ENCODE peak calls at places on chromosomes 7 and 10, in seven cellular contexts. D, B, E, R, S, N and I are unnamed samples. For H3K4me1, the result is how much of the 10 kb centered on the place peaks cover.

GRCh38 chr10:33233635-33234034 is 100.8 kb downstream of the NRP1 start:
- DNase-seq in D (no peak), S (no peak), R (no peak), N (no peak), E (no peak), B (peak), I (no peak)

GRCh38 chr10:116912162-116912561 is 62.9 kb downstream of the ENO4 start:
- DNase-seq in R (no peak), D (no peak), S (no peak), E (no peak), N (no peak), B (no peak), I (no peak)

GRCh38 chr10:71260622-71261325 is 48.4 kb downstream of the UNC5B start:
- DNase-seq in E (no peak), B (peak), S (no peak), D (peak), R (no peak), N (peak), I (no peak)

GRCh38 chr7:129438839-129439640 is 4.8 kb downstream of the STRIP2 start:
- DNase-seq in N (no peak), R (no peak), B (peak), E (no peak), D (peak), S (no peak), I (no peak)

GRCh38 chr10:114519756-114520288 is 115.5 kb upstream of the AFAP1L2 start:
- DNase-seq in N (no peak), S (no peak), D (no peak), B (no peak), E (no peak), R (no peak), I (no peak)

GRCh38 chr7:94997547-94997946 is 90.2 kb downstream of the PPP1R9A start:
- DNase-seq in N (no peak), E (no peak), D (no peak), B (no peak), S (no peak), R (no peak), I (no peak)

GRCh38 chr10:114374141-114374791 is 30.0 kb downstream of the AFAP1L2 start:
- DNase-seq in B (peak), S (no peak), R (no peak), D (peak), N (peak), E (peak), I (no peak)

GRCh38 chr7:101243786-101244384 is 996 bp downstream of the FIS1 start:
- DNase-seq in B (peak), E (no peak), D (no peak), R (no peak), N (no peak), S (no peak), I (no peak)

GRCh38 chr7:134289423-134289822 is 27.3 kb downstream of the SLC35B4 start:
- DNase-seq in E (no peak), B (no peak), R (no peak), N (no peak), S (no peak), D (no peak), I (no peak)

GRCh38 chr10:51010977-51011376 is 63.3 kb upstream of the PRKG1 start:
- DNase-seq in N (no peak), D (peak), B (peak), S (peak), E (no peak), R (no peak), I (no peak)

GRCh38 chr10:101467286-101467770 is 113.4 kb downstream of the BTRC start:
- DNase-seq in D (peak), B (peak), S (peak), R (no peak), N (no peak), E (peak), I (no peak)

GRCh38 chr7:15829689-15830088 is 143.2 kb upstream of the MEOX2 start:
- DNase-seq in E (no peak), N (peak), D (no peak), B (peak), S (no peak), R (no peak), I (no peak)

GRCh38 chr7:90446137-90446899 is 23.1 kb upstream of the PTTG1IP2 start:
- DNase-seq in R (no peak), E (no peak), B (peak), S (no peak), N (no peak), D (no peak), I (no peak)

GRCh38 chr7:79528421-79528820 is 75.0 kb upstream of the MAGI2 start:
- DNase-seq in D (no peak), R (no peak), N (no peak), E (no peak), B (no peak), S (no peak), I (no peak)

GRCh38 chr10:80176526-80176925 is 28.8 kb downstream of the ANXA11 start:
- DNase-seq in D (no peak), E (no peak), R (no peak), N (no peak), B (no peak), S (no peak), I (no peak)

GRCh38 chr10:127976286-127976685 is 69.4 kb downstream of the PTPRE start:
- DNase-seq in D (no peak), N (no peak), R (no peak), B (peak), E (no peak), S (no peak), I (no peak)

GRCh38 chr10:23121135-23121534 is 25.8 kb downstream of the MSRB2 start:
- DNase-seq in B (no peak), R (no peak), N (no peak), S (no peak), D (no peak), E (no peak), I (no peak)

GRCh38 chr10:77602231-77602912 is 35.2 kb downstream of the KCNMA1 start:
- DNase-seq in B (no peak), R (no peak), N (no peak), D (no peak), S (no peak), E (no peak), I (no peak)

GRCh38 chr7:23449941-23450340 is 20.4 kb downstream of the IGF2BP3 start:
- DNase-seq in N (no peak), D (no peak), B (no peak), S (no peak), E (no peak), R (no peak), I (no peak)

GRCh38 chr10:18164093-18164492 is 23.9 kb downstream of the CACNB2 start:
- DNase-seq in E (no peak), R (no peak), S (no peak), N (no peak), B (peak), D (no peak), I (no peak)

DNA sequence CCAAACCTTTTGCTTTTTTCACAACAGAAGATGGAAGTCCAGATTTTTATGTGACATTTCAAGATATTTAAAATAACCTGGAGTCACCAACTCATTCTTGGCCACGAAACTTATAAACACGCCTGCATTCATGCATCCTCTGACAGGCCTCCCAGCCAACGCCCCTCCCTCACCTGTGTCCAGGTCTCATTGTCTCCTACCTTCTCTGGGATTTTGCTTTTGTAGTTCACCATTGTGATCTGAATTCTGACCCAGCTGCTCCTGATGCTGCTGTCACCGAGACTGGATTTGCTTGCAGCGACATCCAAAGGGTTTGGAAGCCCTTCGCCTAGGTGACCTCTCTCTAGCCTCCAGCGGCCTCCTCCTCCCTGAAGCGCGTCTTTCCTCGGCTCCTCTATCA is 10.8 kb downstream of the ZNF467 start:
- DNase-seq in E (no peak), D (no peak), N (no peak), B (no peak), S (no peak), R (no peak), I (no peak)
- H3K27ac ChIP-seq in E (no peak), D (no peak), N (no peak), B (no peak), S (no peak), R (no peak), I (no peak)

GRCh38 chr10:72685264-72685921 is 6.5 kb upstream of the MCU start:
- DNase-seq in D (no peak), E (no peak), N (no peak), B (no peak), S (no peak), R (no peak), I (no peak)
- H3K4me1 ChIP-seq in D (under half), E (under half), N (under half), B (under half), S (under half), R (under half), I (under half)

GRCh38 chr7:149713731-149714068 is 59.7 kb downstream of the ZNF467 start:
- DNase-seq in E (no peak), S (no peak), N (no peak), D (no peak), R (no peak), B (no peak), I (no peak)
- H3K4me3 ChIP-seq in E (no peak), S (no peak), N (no peak), D (no peak), R (peak), B (no peak), I (peak)

DNA sequence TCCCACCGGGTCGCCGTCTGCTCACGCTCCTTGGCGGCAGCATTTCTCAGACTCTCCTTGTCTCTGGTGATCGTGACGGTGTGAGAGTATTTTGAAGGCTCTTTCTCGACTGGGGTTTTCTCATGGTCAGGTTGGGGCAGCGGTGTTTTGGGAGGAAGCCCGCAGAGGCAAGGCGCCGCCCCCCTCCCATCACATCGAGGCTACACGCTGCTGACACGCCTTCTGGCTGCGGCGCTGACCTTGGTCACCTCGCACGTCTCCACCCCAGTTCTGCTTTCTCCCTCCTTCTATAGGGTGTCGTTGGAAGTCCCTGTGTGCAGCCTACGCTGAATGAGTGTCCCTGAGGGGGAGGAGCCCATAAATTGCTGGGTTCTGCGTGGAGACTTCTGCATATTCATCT is 55.2 kb downstream of the GLRX3 start:
- DNase-seq in R (no peak), N (no peak), B (no peak), D (no peak), E (no peak), S (no peak), I (no peak)
- H3K27ac ChIP-seq in R (no peak), N (no peak), B (no peak), D (no peak), E (no peak), S (no peak), I (no peak)

DNA sequence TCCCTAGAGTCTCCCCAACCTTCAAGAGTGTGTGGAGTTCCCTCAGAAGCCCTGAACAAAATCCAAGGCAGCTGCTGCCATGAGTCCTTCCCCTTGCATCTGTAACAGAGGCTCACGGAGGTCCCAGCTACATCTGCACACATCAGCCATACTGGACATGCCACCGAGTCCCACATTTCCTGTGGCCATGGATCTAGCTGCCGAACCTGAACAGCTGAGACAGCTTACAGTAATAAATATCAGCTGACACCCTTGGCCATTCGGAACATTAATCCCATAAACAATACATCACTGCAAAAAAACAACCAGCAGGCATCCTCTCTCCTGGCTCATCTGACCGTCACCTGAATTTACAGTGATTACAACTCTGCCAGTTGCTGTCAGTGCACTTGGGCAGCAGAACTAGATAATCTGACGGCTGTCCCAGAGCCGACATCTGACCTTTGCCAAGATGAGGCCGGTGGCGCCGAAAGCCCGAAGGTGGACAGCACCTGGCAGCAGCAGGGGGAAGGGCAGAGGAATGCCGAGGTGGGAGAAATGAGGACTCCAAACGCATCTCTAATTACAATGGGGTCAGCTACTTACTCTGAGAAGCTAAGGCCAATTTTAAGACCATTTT is 33.6 kb downstream of the TRIM8 start:
- DNase-seq in D (no peak), R (no peak), S (no peak), B (no peak), E (no peak), N (no peak), I (no peak)
- H3K4me1 ChIP-seq in D (half or more), R (under half), S (under half), B (half or more), E (under half), N (half or more), I (under half)

GRCh38 chr7:31336202-31337035 is 4.1 kb downstream of the NEUROD6 start:
- DNase-seq in R (no peak), N (no peak), S (no peak), E (no peak), B (no peak), D (peak), I (no peak)
- H3K4me3 ChIP-seq in R (peak), N (no peak), S (no peak), E (no peak), B (peak), D (no peak), I (no peak)

GRCh38 chr7:73308665-73309214 is at the start of gene NSUN5:
- DNase-seq in E (peak), N (peak), R (peak), B (peak), S (peak), D (peak), I (peak)
- H3K27ac ChIP-seq in E (peak), N (peak), R (peak), B (peak), S (peak), D (peak), I (peak)

GRCh38 chr7:17304926-17305325 is 6.5 kb downstream of the AHR start:
- DNase-seq in E (no peak), S (peak), R (no peak), D (peak), N (no peak), B (peak), I (no peak)

GRCh38 chr7:17307033-17307432 is 8.6 kb downstream of the AHR start:
- DNase-seq in D (no peak), N (no peak), R (no peak), S (no peak), B (peak), E (peak), I (no peak)

GRCh38 chr7:17307969-17308648 is 9.7 kb downstream of the AHR start:
- DNase-seq in N (no peak), R (no peak), D (no peak), E (no peak), S (no peak), B (no peak), I (no peak)

GRCh38 chr7:17305387-17306171 is 7.1 kb downstream of the AHR start:
- DNase-seq in B (no peak), R (no peak), N (no peak), D (no peak), S (no peak), E (no peak), I (no peak)

DNA sequence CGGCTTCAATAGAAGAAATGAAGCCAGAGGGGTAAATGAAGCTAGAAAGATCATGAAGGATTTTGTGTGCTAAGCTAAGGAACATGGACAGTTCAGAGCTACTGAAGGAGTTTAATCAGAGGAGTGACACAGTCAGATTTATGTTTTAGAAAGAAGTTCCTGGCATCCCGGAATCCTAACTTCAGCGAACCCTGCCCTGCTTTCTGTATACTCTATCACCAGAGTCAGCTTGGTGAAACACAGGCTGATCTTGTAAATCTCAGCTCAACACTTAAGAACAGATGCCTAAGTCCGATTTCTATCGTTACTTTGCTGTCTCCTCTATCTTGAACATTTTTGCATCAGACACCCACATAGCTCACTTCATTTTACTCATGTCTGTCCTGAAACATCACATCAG is 9.1 kb downstream of the AHR start:
- DNase-seq in E (no peak), D (no peak), R (no peak), N (no peak), S (no peak), B (no peak), I (no peak)
- H3K4me1 ChIP-seq in E (half or more), D (under half), R (under half), N (half or more), S (under half), B (under half), I (half or more)

DNA sequence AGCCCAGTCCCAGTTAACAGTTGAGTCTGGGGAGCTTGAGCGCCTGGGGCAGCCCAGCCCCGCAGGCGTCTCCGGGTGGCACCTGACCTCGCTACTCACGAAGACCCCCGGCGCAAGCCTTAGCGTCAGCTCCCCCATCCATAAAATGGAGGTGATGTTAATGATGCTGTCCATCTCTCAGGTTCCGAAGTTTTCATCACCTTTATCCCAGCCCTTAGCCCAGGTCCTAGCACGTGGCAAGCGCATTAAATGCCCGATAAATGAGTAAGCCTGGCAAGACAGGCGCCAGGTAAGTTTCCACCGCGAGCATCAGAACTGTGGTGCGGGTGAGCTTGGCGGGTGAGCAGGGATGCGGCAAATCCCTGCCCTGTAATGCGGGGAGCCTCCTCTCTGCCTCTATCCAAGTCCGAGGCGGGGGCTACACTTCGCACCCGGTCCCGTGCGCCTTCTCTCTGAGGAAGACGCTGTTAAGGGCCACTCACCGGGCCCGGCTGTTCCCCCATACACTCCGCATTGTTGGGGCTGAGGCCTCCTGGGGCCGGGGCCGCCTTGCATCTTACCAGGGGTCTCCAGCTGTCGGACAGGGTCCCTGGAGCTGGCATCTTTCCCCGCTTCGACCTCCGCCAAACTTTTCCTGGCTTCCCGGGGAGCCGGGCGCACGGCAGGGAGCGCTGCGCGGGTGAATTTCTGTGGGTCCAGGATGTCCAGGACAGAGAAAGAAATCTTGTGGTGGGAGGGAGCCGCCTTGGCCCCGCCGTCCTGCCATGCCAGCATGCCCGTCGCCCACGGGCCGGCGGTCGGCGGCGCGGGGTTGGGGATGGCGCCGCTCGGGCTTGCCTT is 445 bp downstream of the NKX1-2 start:
- DNase-seq in D (no peak), N (no peak), B (no peak), R (no peak), S (no peak), E (no peak), I (no peak)
- H3K4me3 ChIP-seq in D (peak), N (peak), B (peak), R (peak), S (no peak), E (no peak), I (peak)